ENCODE peak calls at places on chromosomes 5 and 9, in ten cellular contexts. D, S, U, W, E, G, R, A, X and N are unnamed samples.

GRCh38 chr9:18490591-18491370 is 16.8 kb downstream of the ADAMTSL1 start:
- DNase-seq in D (no peak), S (no peak), U (no peak), W (no peak), E (peak), G (peak), R (no peak), A (no peak), X (no peak), N (no peak)

GRCh38 chr9:132698989-132699388 is 28.7 kb downstream of the GTF3C4 start:
- DNase-seq in D (no peak), S (no peak), U (no peak), W (no peak), E (no peak), G (peak), R (no peak), A (no peak), X (no peak), N (no peak)

GRCh38 chr9:18405240-18405639 is 68.7 kb upstream of the ADAMTSL1 start:
- DNase-seq in D (no peak), S (peak), U (no peak), W (no peak), E (no peak), G (peak), R (no peak), A (no peak), X (no peak), N (no peak)

GRCh38 chr9:86354882-86355399 is 731 bp upstream of the TUT7 start:
- DNase-seq in D (no peak), S (peak), U (no peak), W (no peak), E (no peak), G (peak), R (no peak), A (peak), X (no peak), N (no peak)

GRCh38 chr9:17134396-17134842 is 421 bp upstream of the CNTLN start:
- DNase-seq in D (no peak), S (no peak), U (no peak), W (no peak), E (peak), G (peak), R (no peak), A (no peak), X (peak), N (no peak)

GRCh38 chr5:139690385-139691274 is 42.5 kb downstream of the CXXC5 start:
- DNase-seq in D (no peak), S (peak), U (no peak), W (no peak), E (peak), G (peak), R (no peak), A (no peak), X (no peak), N (no peak)

GRCh38 chr9:137784046-137784445 is 93.5 kb upstream of the CACNA1B start:
- DNase-seq in D (no peak), S (no peak), U (no peak), W (no peak), E (no peak), G (no peak), R (no peak), A (no peak), X (no peak), N (no peak)

GRCh38 chr9:129610473-129611301 is 10.2 kb downstream of the C9orf50 start:
- DNase-seq in D (peak), S (peak), U (peak), W (peak), E (peak), G (peak), R (peak), A (peak), X (peak), N (peak)

GRCh38 chr5:157217289-157218024 is 36.8 kb downstream of the ITK start:
- DNase-seq in D (no peak), S (no peak), U (no peak), W (no peak), E (no peak), G (no peak), R (no peak), A (no peak), X (no peak), N (no peak)

GRCh38 chr5:32173394-32174010 is 617 bp downstream of the GOLPH3 start:
- DNase-seq in D (peak), S (peak), U (peak), W (peak), E (peak), G (peak), R (no peak), A (peak), X (peak), N (no peak)

GRCh38 chr9:2015581-2016410 is 649 bp downstream of the SMARCA2 start:
- DNase-seq in D (peak), S (peak), U (peak), W (peak), E (peak), G (peak), R (no peak), A (peak), X (peak), N (no peak)

GRCh38 chr9:8234286-8234819 is 434.8 kb upstream of the DMAC1 start:
- DNase-seq in D (no peak), S (peak), U (no peak), W (no peak), E (no peak), G (no peak), R (no peak), A (no peak), X (no peak), N (no peak)

GRCh38 chr5:178544166-178544834 is 45.9 kb downstream of the COL23A1 start:
- DNase-seq in D (no peak), S (no peak), U (no peak), W (no peak), E (no peak), G (no peak), R (no peak), A (no peak), X (no peak), N (no peak)

GRCh38 chr9:16514131-16514530 is 356.3 kb downstream of the BNC2 start:
- DNase-seq in D (no peak), S (no peak), U (no peak), W (no peak), E (no peak), G (no peak), R (no peak), A (no peak), X (no peak), N (no peak)

GRCh38 chr5:32865475-32865874 is 154.4 kb downstream of the NPR3 start:
- DNase-seq in D (no peak), S (no peak), U (no peak), W (no peak), E (no peak), G (no peak), R (no peak), A (no peak), X (no peak), N (no peak)

GRCh38 chr5:132085686-132086085 is 12.1 kb downstream of the CSF2 start:
- DNase-seq in D (no peak), S (no peak), U (no peak), W (no peak), E (no peak), G (no peak), R (no peak), A (no peak), X (no peak), N (no peak)

GRCh38 chr9:98255064-98255577 is 328 bp downstream of the TBC1D2 start:
- DNase-seq in D (no peak), S (no peak), U (no peak), W (peak), E (peak), G (peak), R (no peak), A (peak), X (peak), N (no peak)

GRCh38 chr9:31824860-31825259 is 559.6 kb upstream of the ACO1 start:
- DNase-seq in D (no peak), S (no peak), U (no peak), W (no peak), E (no peak), G (no peak), R (no peak), A (peak), X (no peak), N (no peak)

GRCh38 chr9:123933401-123933800 is 3.5 kb upstream of the DENND1A start:
- DNase-seq in D (no peak), S (no peak), U (no peak), W (no peak), E (peak), G (peak), R (no peak), A (no peak), X (no peak), N (no peak)

GRCh38 chr5:128077526-128077925 is 6.0 kb upstream of the SLC12A2 start:
- DNase-seq in D (no peak), S (no peak), U (no peak), W (no peak), E (no peak), G (no peak), R (no peak), A (no peak), X (no peak), N (no peak)

GRCh38 chr9:1400983-1401382 is 350.8 kb downstream of the DMRT2 start:
- DNase-seq in D (no peak), S (peak), U (no peak), W (no peak), E (no peak), G (no peak), R (no peak), A (no peak), X (peak), N (no peak)

GRCh38 chr5:132226516-132227234 is 978 bp downstream of the P4HA2 start:
- DNase-seq in D (no peak), S (no peak), U (no peak), W (no peak), E (no peak), G (peak), R (no peak), A (no peak), X (no peak), N (no peak)

GRCh38 chr9:23557691-23558090 is 268.3 kb downstream of the ELAVL2 start:
- DNase-seq in D (no peak), S (no peak), U (no peak), W (no peak), E (peak), G (no peak), R (no peak), A (no peak), X (no peak), N (no peak)

GRCh38 chr9:16656432-16657169 is 213.9 kb downstream of the BNC2 start:
- DNase-seq in D (no peak), S (peak), U (no peak), W (no peak), E (no peak), G (no peak), R (no peak), A (no peak), X (peak), N (no peak)

GRCh38 chr9:94870793-94871558 is 144.5 kb downstream of the AOPEP start:
- DNase-seq in D (no peak), S (no peak), U (no peak), W (no peak), E (peak), G (no peak), R (no peak), A (no peak), X (no peak), N (no peak)

GRCh38 chr5:3325206-3325605 is 270.4 kb upstream of the IRX1 start:
- DNase-seq in D (no peak), S (no peak), U (no peak), W (no peak), E (no peak), G (no peak), R (no peak), A (no peak), X (no peak), N (no peak)

GRCh38 chr5:110544603-110545002 is 181.9 kb downstream of the TMEM232 start:
- DNase-seq in D (no peak), S (no peak), U (no peak), W (no peak), E (no peak), G (no peak), R (no peak), A (no peak), X (no peak), N (no peak)

GRCh38 chr5:10601246-10602030 is 37.6 kb downstream of the ANKRD33B start:
- DNase-seq in D (no peak), S (peak), U (peak), W (no peak), E (peak), G (peak), R (no peak), A (peak), X (no peak), N (no peak)

GRCh38 chr5:76718381-76718832 is 2.5 kb downstream of the F2R start:
- DNase-seq in D (no peak), S (no peak), U (no peak), W (no peak), E (peak), G (peak), R (no peak), A (no peak), X (no peak), N (no peak)

GRCh38 chr9:86977205-86977835 is 30.0 kb upstream of the GAS1 start:
- DNase-seq in D (no peak), S (no peak), U (no peak), W (no peak), E (no peak), G (peak), R (no peak), A (no peak), X (no peak), N (no peak)

GRCh38 chr9:7370378-7370777 is 429.2 kb downstream of the DMAC1 start:
- DNase-seq in D (no peak), S (no peak), U (no peak), W (no peak), E (peak), G (peak), R (no peak), A (no peak), X (no peak), N (no peak)

GRCh38 chr5:68418230-68418629 is 202.7 kb downstream of the PIK3R1 start:
- DNase-seq in D (no peak), S (no peak), U (no peak), W (no peak), E (peak), G (peak), R (no peak), A (no peak), X (no peak), N (no peak)